ENCODE peak calls at places on chromosome X, in four cellular contexts. D is transverse colon, X is BJ, R is GM23338. U is an unnamed sample.

GRCh38 chrX:18210470-18210869 is 10.2 kb downstream of the BEND2 start:
- DNase-seq in D (no peak), X (no peak), R (peak), U (peak)

GRCh38 chrX:100696699-100697351 is 35.1 kb downstream of the SYTL4 start:
- DNase-seq in D (no peak), X (no peak), R (no peak), U (no peak)

GRCh38 chrX:63658920-63659319 is 126.1 kb downstream of the ARHGEF9 start:
- DNase-seq in D (no peak), X (no peak), R (no peak), U (no peak)

GRCh38 chrX:3713937-3714434 is 537 bp upstream of the PRKX start:
- DNase-seq in D (peak), X (no peak), R (peak), U (no peak)

GRCh38 chrX:12379666-12380065 is 241.4 kb downstream of the FRMPD4 start:
- DNase-seq in D (no peak), X (no peak), R (no peak), U (no peak)

GRCh38 chrX:110436497-110436896 is 77.8 kb downstream of the RTL9 start:
- DNase-seq in D (no peak), X (no peak), R (no peak), U (no peak)

GRCh38 chrX:25019707-25020390 is 4.1 kb upstream of the ARX start:
- DNase-seq in D (no peak), X (no peak), R (no peak), U (no peak)

GRCh38 chrX:2538016-2538415 is 37.2 kb upstream of the DHRSX start:
- DNase-seq in D (no peak), X (no peak), R (no peak), U (no peak)

GRCh38 chrX:71128166-71128833 is 9.9 kb downstream of the MED12 start:
- DNase-seq in D (no peak), X (no peak), R (no peak), U (no peak)

GRCh38 chrX:784829-785228 is 154.2 kb downstream of the SHOX start:
- DNase-seq in D (no peak), X (no peak), R (no peak), U (no peak)

GRCh38 chrX:132953358-132953757 is 5.1 kb downstream of the HS6ST2 start:
- DNase-seq in D (no peak), X (no peak), R (no peak), U (no peak)

GRCh38 chrX:132954323-132954722 is 4.1 kb downstream of the HS6ST2 start:
- DNase-seq in D (no peak), X (no peak), R (no peak), U (no peak)

GRCh38 chrX:132957211-132958085 is 981 bp downstream of the HS6ST2 start:
- DNase-seq in D (peak), X (no peak), R (peak), U (no peak)

GRCh38 chrX:132956421-132957210 is 1.8 kb downstream of the HS6ST2 start:
- DNase-seq in D (no peak), X (no peak), R (peak), U (no peak)

GRCh38 chrX:132955710-132956109 is 2.7 kb downstream of the HS6ST2 start:
- DNase-seq in D (no peak), X (no peak), R (peak), U (no peak)
- TF ChIP-seq CTCF in D (no peak), X (no peak), R (peak), U (no peak)

GRCh38 chrX:55160685-55161552 is 59.2 kb upstream of the PAGE5 start:
- DNase-seq in D (peak), X (peak), R (peak), U (peak)
- H3K4me3 ChIP-seq in D (peak), X (peak), R (peak), U (peak)

GRCh38 chrX:44674906-44675305 is 132.2 kb upstream of the FUNDC1 start:
- DNase-seq in D (no peak), X (no peak), R (no peak), U (no peak)
- TF ChIP-seq CTCF in D (no peak), X (no peak), R (no peak), U (no peak)

DNA sequence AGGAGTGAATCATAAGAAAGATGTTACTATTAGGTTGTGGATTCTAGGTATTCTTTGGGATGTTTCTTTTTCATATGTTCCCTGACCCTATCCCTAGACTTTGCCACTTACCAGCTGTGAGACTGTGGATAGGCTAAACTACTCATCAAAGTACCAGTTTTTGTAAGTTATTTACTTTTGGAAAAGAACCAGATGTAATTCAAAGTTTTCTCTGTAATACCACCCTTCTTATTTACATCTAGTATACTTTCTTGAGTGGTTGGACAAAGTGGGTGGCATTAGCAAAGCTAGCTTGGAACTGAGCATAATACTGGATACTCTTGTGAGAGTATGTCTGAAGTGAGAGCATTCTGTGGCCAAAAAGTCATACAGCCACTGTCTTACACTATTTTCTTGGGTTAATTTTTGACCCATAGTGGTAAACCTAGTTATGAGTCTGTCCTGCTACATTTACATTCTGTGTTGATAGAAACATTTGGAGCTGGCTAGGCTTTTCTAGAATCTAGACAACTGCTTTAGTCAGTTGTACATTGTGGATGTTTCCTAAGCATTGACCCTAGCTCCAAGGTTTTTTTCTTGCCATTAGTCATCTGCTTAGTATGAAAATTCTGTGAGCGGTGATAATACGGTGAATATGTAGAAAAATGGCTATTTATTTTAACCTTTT is 41.7 kb downstream of the KDM6A start:
- DNase-seq in D (no peak), X (no peak), R (no peak), U (no peak)
- H3K4me3 ChIP-seq in D (no peak), X (no peak), R (no peak), U (peak)

DNA sequence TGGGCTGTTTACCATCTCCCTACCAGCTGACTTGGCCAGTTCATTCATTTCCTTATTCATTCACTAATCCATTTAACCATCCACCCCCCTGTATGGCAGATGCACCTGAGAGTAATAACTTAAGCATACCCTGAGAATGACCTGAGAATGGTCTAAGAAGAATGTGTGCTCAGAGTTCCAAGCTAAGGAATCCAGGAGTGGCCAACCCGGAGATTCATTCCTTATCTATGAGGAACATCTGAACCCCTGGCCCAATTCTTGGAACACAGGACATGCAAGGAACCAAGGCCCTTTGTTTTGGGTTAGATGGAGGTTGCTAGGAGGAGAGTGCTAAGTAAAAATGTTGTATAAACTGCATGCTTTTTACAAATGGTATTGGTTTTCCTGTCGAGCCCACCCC is 13.5 kb upstream of the STARD8 start:
- DNase-seq in D (no peak), X (no peak), R (no peak), U (no peak)
- TF ChIP-seq CTCF in D (no peak), X (no peak), R (no peak), U (no peak)

DNA sequence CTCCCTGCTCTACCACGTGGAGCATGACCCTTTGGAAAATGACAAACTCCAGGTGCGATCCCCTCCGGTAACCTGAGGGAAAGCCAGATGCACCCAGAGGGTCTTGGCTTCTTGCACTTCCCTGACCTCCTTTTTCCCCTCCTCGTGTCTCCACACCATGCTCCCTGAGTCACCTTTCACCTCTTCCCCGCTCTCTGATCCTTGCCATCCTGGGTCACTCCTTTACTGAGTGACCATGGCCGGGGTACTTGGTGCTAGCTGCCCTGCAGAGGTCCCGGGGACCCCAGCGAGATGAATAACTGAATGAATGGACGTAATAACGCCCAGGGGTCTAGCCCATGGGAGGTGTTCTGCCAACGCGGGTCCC is 401 bp upstream of the ZFP92 start:
- DNase-seq in D (no peak), X (no peak), R (no peak), U (no peak)
- H3K4me3 ChIP-seq in D (peak), X (peak), R (peak), U (no peak)

DNA sequence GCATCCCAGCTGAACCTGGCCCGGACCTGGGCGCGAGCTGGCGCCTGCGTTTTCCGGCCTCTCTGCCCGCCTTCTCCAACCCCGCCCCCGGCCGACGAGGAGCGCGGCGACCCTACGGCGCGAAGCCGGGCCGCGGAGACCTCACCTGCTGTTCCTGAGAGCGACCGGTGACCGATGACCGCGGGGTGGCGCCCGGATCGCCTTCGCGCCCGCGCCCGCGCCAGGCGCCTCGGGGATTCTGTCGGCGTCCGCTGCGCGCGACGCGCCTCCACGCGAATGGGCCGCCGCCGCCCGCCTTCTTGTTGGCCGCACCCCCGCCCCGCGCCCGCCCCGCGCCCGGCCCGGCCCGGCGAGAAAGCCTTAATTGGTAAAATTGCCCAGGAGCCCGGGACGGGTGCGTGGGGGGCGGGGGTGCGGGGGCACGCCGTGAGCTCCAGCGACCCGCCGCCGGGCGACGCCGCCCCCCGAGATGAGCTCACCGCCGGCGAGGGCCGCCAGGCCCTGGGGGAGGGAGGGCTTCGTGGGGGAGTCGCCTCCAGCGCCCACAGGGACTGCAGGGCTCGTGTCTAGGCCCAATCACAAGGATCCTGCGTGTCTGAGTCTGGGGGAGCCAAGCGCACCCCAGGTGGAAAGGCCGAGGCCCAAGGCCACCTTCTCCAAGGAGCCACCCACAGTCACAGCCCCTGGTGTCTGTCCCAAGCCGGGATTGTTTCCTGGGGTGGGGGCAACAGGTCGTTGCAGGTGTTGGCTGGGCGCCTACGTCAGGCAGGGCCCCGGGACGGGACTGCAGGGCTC is at the start of gene FLNA:
- DNase-seq in D (peak), X (no peak), R (peak), U (no peak)
- TF ChIP-seq CTCF in D (no peak), X (no peak), R (peak), U (peak)

GRCh38 chrX:47623540-47624027 is 3.9 kb upstream of the SYN1 start:
- DNase-seq in D (peak), X (no peak), R (peak), U (no peak)
- H3K4me3 ChIP-seq in D (peak), X (peak), R (peak), U (no peak)

DNA sequence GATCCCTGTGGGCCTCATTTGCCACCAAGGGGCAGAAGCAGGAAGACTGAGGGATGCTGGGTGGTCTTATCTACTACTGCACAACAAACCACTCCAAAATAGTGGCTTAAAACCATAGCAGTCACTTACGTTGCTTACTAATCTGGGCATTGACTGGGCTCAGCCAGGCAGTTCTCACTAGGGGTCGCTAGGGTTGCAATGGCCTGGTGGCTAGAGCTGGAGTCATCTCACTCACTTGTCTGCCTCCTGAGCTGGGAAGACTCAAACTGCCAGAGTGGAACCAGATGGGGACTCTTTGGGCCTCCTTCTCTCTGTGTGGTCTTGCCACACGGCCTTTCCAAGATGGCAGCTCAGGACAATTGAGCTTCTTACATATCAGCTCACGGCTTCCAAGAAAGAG is 216.3 kb upstream of the BCOR start:
- DNase-seq in D (no peak), X (no peak), R (peak), U (no peak)
- TF ChIP-seq CTCF in D (no peak), X (no peak), R (peak), U (no peak)